ENCODE peak calls at places on chromosomes 5 and 9, in nine cellular contexts. H is Panc1; D is psoas muscle; O is sigmoid colon; F is SK-N-SH; J is CD8-positive, alpha-beta memory T cell; W is OCI-LY7; A is aorta; V is heart left ventricle. G is an unnamed sample. For H3K4me1, the result is how much of the 10 kb centered on the place peaks cover.

GRCh38 chr5:27652505-27652904 is 614.1 kb upstream of the CDH9 start:
- DNase-seq in O (no peak), A (no peak), F (no peak), H (no peak), V (no peak), J (no peak), W (no peak), D (no peak), G (no peak)

GRCh38 chr5:55441954-55442353 is 92.8 kb downstream of the PLPP1 start:
- DNase-seq in V (no peak), O (no peak), H (no peak), W (no peak), J (no peak), A (no peak), F (no peak), D (no peak), G (no peak)

GRCh38 chr5:151520294-151520693 is 70.8 kb downstream of the FAT2 start:
- DNase-seq in V (no peak), A (no peak), W (no peak), H (no peak), O (no peak), D (no peak), J (no peak), F (no peak), G (no peak)

GRCh38 chr5:74974451-74975089 is 77.8 kb downstream of the GCNT4 start:
- DNase-seq in F (no peak), H (no peak), W (no peak), O (no peak), D (no peak), V (no peak), J (peak), A (no peak), G (no peak)

GRCh38 chr5:173468821-173469251 is 140.6 kb upstream of the STC2 start:
- DNase-seq in A (no peak), H (no peak), F (no peak), J (no peak), V (no peak), O (no peak), W (no peak), D (peak), G (no peak)

GRCh38 chr5:128014578-128014977 is 69.0 kb upstream of the SLC12A2 start:
- DNase-seq in J (no peak), O (no peak), H (no peak), F (no peak), V (no peak), A (no peak), D (no peak), W (no peak), G (no peak)

GRCh38 chr5:97547999-97548797 is 365.2 kb upstream of the RIOK2 start:
- DNase-seq in D (no peak), V (no peak), W (no peak), F (no peak), J (no peak), O (no peak), A (no peak), H (no peak), G (no peak)

GRCh38 chr9:35935755-35936509 is 22.0 kb downstream of the OR2S2 start:
- DNase-seq in J (no peak), O (no peak), F (no peak), V (no peak), D (no peak), H (no peak), A (no peak), W (no peak), G (no peak)

GRCh38 chr5:159304961-159305595 is 25.2 kb downstream of the IL12B start:
- DNase-seq in A (no peak), D (no peak), F (no peak), W (no peak), O (no peak), V (no peak), J (no peak), H (no peak), G (no peak)

GRCh38 chr5:74130141-74130897 is 504.3 kb downstream of the ARHGEF28 start:
- DNase-seq in O (no peak), J (no peak), A (no peak), H (no peak), F (no peak), D (no peak), W (no peak), V (no peak), G (no peak)

GRCh38 chr5:139807647-139808030 is 12.0 kb downstream of the PSD2 start:
- DNase-seq in A (peak), D (peak), F (no peak), H (no peak), J (no peak), W (no peak), O (no peak), V (no peak), G (no peak)

GRCh38 chr5:113325054-113325453 is 109.7 kb downstream of the TSSK1B start:
- DNase-seq in H (no peak), W (no peak), D (no peak), A (no peak), O (no peak), J (no peak), V (no peak), F (no peak), G (no peak)

GRCh38 chr9:136372006-136372405 is 1.5 kb downstream of the CARD9 start:
- DNase-seq in F (no peak), W (no peak), O (no peak), D (no peak), H (no peak), A (no peak), V (no peak), J (no peak), G (no peak)

GRCh38 chr5:145385276-145385675 is 449.9 kb downstream of the PRELID2 start:
- DNase-seq in J (no peak), D (no peak), H (no peak), A (no peak), O (no peak), F (no peak), V (no peak), W (no peak), G (no peak)

GRCh38 chr5:151237685-151238084 is 13.8 kb upstream of the CCDC69 start:
- DNase-seq in J (no peak), A (no peak), O (peak), D (no peak), W (no peak), F (no peak), H (no peak), V (no peak), G (no peak)

GRCh38 chr9:110978516-110978915 is 59.8 kb downstream of the LPAR1 start:
- DNase-seq in O (no peak), W (no peak), H (no peak), J (no peak), F (no peak), D (no peak), A (no peak), V (no peak), G (no peak)

GRCh38 chr5:135993248-135993893 is 35.4 kb upstream of the TGFBI start:
- DNase-seq in A (no peak), V (no peak), F (no peak), O (no peak), W (no peak), H (no peak), J (no peak), D (no peak), G (no peak)

GRCh38 chr5:100574716-100575115 is 39.5 kb downstream of the FAM174A start:
- DNase-seq in O (no peak), W (no peak), A (no peak), D (no peak), J (no peak), F (no peak), H (no peak), V (no peak), G (no peak)

DNA sequence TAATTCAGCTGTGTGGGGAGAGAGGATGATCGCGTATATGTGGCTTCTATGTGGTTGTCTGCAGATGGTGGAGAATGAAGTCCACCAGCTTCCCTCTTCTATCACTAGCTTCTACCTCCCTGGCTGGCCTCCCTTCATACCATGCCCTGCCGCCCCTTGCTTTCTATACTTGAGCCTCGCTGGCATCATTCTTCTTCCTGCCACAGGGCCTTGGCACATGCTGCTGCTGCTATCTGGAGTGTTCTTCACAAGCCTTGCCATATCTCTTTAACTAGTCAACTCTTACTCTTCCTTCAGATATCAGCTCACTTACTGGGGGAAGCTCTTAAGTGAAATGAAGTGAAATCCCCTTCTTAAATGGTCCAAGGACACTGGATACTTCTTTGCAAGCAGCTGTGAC is 100.4 kb downstream of the FGF1 start:
- DNase-seq in V (no peak), H (no peak), O (no peak), F (no peak), W (no peak), J (no peak), A (no peak), D (no peak), G (no peak)
- H3K4me1 ChIP-seq in V (under half), H (under half), O (under half), F (under half), W (under half), J (under half), A (under half), D (under half), G (under half)

DNA sequence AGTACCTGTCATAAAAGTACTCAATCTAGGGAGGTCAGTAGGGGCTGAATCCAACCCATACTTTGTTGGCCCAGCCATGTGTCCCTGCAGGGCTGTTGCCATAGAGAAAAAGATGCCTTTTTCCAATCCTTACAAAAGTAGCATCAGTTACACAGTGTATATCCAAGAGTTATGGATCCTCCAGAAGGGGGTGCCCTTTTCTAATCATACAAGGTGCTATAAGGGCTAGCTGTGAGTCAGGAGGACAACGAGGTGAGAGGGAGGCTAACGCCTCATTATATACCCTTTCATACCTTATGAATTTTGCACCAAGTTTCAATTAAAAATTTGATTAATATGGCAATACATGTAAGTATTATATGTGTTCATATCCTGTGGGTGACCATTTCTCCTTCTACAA is 4.8 kb downstream of the KIAA0825 start:
- DNase-seq in V (no peak), D (no peak), A (no peak), F (peak), O (no peak), W (peak), H (no peak), J (no peak), G (peak)
- H3K4me1 ChIP-seq in V (under half), D (under half), A (under half), F (under half), O (under half), W (under half), H (under half), J (under half), G (under half)

GRCh38 chr9:112072721-112073553 is 102.2 kb downstream of the SUSD1 start:
- DNase-seq in F (no peak), V (no peak), W (no peak), H (no peak), A (no peak), D (no peak), J (no peak), O (no peak), G (no peak)

GRCh38 chr9:112076814-112077213 is 98.3 kb downstream of the SUSD1 start:
- DNase-seq in W (no peak), F (no peak), J (no peak), A (no peak), H (no peak), D (no peak), O (no peak), V (no peak), G (no peak)

GRCh38 chr9:112075009-112075378 is 100.1 kb downstream of the SUSD1 start:
- DNase-seq in D (no peak), W (no peak), V (no peak), F (no peak), H (no peak), A (no peak), O (no peak), J (no peak), G (no peak)

GRCh38 chr9:112078432-112078831 is 96.7 kb downstream of the SUSD1 start:
- DNase-seq in A (no peak), D (no peak), W (peak), O (no peak), H (no peak), V (no peak), J (no peak), F (no peak), G (no peak)

GRCh38 chr9:112074250-112075008 is 100.7 kb downstream of the SUSD1 start:
- DNase-seq in J (peak), D (peak), W (peak), V (peak), H (peak), F (peak), O (peak), A (no peak), G (no peak)
- H3K4me1 ChIP-seq in J (under half), D (under half), W (under half), V (under half), H (under half), F (under half), O (under half), A (under half), G (under half)

DNA sequence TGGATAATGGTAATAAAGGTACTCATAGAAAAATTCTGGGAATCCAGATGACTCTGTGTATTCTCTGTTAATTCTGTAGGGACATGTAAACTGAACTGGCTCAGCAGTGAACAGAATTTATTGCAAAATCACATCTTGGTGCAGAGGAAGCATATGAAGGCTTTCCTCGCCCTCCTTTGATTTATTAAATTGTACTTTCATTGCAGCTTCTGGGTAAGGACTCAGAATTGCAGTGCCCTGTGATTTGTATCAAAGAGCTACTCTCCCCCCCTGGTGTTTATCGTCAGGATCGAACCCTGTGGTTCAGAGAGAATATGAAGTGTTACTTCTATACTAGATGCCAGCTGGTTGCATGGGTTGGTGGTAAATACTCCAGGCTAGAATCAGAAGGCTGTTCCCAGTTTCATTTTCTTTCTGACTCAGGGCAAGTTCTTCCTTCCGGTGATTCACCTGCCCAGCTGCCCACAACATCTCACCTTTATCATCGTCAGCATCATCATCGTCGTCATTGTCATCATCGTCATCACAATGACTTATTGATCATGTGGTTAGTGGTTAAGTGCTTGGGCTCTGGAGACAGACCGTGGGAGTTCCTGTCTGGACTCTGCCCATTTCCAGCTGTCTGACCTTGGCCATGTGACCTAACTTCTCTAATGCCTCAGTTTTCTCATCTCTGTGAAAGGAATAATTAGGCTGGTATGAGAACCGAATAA is 238.8 kb downstream of the ARHGAP26 start:
- DNase-seq in W (no peak), A (no peak), V (peak), D (no peak), F (no peak), H (peak), O (no peak), J (peak), G (no peak)
- H3K4me1 ChIP-seq in W (under half), A (under half), V (under half), D (under half), F (under half), H (under half), O (under half), J (under half), G (under half)

GRCh38 chr9:87610200-87611155 is 112.8 kb downstream of the DAPK1 start:
- DNase-seq in W (no peak), F (no peak), H (no peak), V (no peak), D (no peak), A (no peak), O (no peak), J (no peak), G (no peak)
- H3K4me1 ChIP-seq in W (under half), F (under half), H (under half), V (under half), D (under half), A (under half), O (half or more), J (under half), G (under half)

GRCh38 chr5:175690586-175690985 is 32.7 kb downstream of the HRH2 start:
- DNase-seq in V (no peak), H (no peak), D (peak), O (peak), F (no peak), J (no peak), A (peak), W (no peak), G (no peak)
- H3K4me1 ChIP-seq in V (half or more), H (under half), D (under half), O (under half), F (under half), J (under half), A (under half), W (under half), G (under half)

GRCh38 chr9:131631254-131631653 is 85.9 kb downstream of the PRRT1B start:
- DNase-seq in A (no peak), F (no peak), H (no peak), W (no peak), O (no peak), V (no peak), D (no peak), J (no peak), G (peak)
- H3K4me1 ChIP-seq in A (under half), F (under half), H (under half), W (under half), O (under half), V (under half), D (half or more), J (half or more), G (under half)

DNA sequence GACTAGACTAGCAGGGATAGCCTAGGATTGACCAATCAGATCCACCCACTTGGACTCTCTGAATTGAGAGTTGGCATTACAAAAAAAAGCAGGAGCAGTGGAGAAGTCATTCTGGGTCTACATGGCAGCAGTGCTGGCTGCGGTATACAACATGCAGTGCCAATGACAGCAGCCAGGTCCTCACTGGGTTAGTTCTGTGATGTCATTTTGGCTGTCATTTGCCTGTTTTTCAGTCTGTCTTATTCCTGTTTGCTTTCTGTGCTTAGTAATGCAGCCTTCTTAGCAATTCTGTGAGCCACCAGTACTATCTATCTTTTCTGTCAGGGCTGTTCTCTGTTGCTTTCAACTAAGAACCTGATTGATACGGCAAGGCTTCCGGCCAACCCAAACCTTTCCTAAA is 471.8 kb downstream of the BNC2 start:
- DNase-seq in O (no peak), V (no peak), A (no peak), D (no peak), F (no peak), J (no peak), W (no peak), H (no peak), G (no peak)
- H3K4me1 ChIP-seq in O (under half), V (under half), A (under half), D (under half), F (under half), J (under half), W (under half), H (under half), G (under half)

G was measured in mucosa of descending colon.